ENCODE peak calls at places on chromosomes 3 and 15, in ten cellular contexts. E is uterus; U is breast epithelium; H is tibial nerve; P is Panc1; Y is left ventricle myocardium inferior; F is A673; K is spleen; B is mammary epithelial cell; D is CD8-positive, alpha-beta T cell. R is an unnamed sample. For H3K27me3 and H3K4me1, the result is how much of the 10 kb centered on the place peaks cover.

GRCh38 chr3:149954812-149955211 is 15.9 kb downstream of the PFN2 start:
- DNase-seq in D (no peak), H (no peak), K (no peak), E (no peak), F (peak), Y (no peak), U (no peak), B (no peak), P (no peak), R (no peak)

GRCh38 chr15:39797407-39797806 is 14.8 kb upstream of the FSIP1 start:
- DNase-seq in K (no peak), B (no peak), U (no peak), H (no peak), P (no peak), E (no peak), Y (no peak), F (no peak), D (no peak), R (no peak)

GRCh38 chr15:74122403-74123130 is 7.8 kb upstream of the ISLR2 start:
- DNase-seq in Y (no peak), K (peak), B (no peak), P (no peak), F (no peak), D (no peak), U (no peak), E (no peak), H (no peak), R (no peak)

GRCh38 chr15:89412906-89413411 is 78.3 kb upstream of the POLG start:
- DNase-seq in H (no peak), Y (no peak), E (no peak), P (no peak), K (no peak), U (no peak), D (no peak), B (no peak), F (no peak), R (no peak)

GRCh38 chr3:71868891-71869290 is 83.9 kb upstream of the PROK2 start:
- DNase-seq in B (no peak), H (no peak), F (peak), Y (no peak), U (no peak), P (no peak), D (no peak), E (no peak), K (no peak), R (no peak)

GRCh38 chr15:80967451-80967850 is 22.2 kb downstream of the MESD start:
- DNase-seq in B (no peak), H (no peak), F (no peak), Y (no peak), E (no peak), K (no peak), U (peak), D (no peak), P (no peak), R (no peak)

GRCh38 chr3:79490165-79491028 is 277.4 kb downstream of the ROBO1 start:
- DNase-seq in Y (peak), K (no peak), F (peak), U (peak), H (no peak), B (peak), D (no peak), P (no peak), E (no peak), R (peak)

GRCh38 chr3:135531996-135532395 is 433.5 kb upstream of the PPP2R3A start:
- DNase-seq in Y (no peak), H (no peak), U (no peak), F (no peak), P (no peak), B (no peak), K (no peak), E (no peak), D (no peak), R (no peak)

GRCh38 chr3:45687828-45688193 is 1.4 kb upstream of the SACM1L start:
- DNase-seq in E (no peak), F (no peak), P (no peak), H (no peak), U (no peak), D (no peak), Y (no peak), B (no peak), K (no peak), R (no peak)

GRCh38 chr15:31483924-31484368 is 157.3 kb downstream of the KLF13 start:
- DNase-seq in Y (no peak), K (peak), E (peak), F (no peak), H (no peak), B (no peak), P (no peak), U (peak), D (peak), R (no peak)

GRCh38 chr3:15724446-15724845 is 73.3 kb downstream of the ANKRD28 start:
- DNase-seq in Y (no peak), K (no peak), B (no peak), E (no peak), P (no peak), D (no peak), H (no peak), U (no peak), F (no peak), R (no peak)

GRCh38 chr3:189947948-189948723 is 172.6 kb downstream of the P3H2 start:
- DNase-seq in H (no peak), E (no peak), D (no peak), K (no peak), U (no peak), P (peak), Y (no peak), F (peak), B (peak), R (no peak)

GRCh38 chr3:44419923-44420650 is 57.4 kb downstream of the ZNF445 start:
- DNase-seq in H (no peak), E (no peak), U (no peak), F (no peak), B (no peak), K (no peak), P (no peak), Y (no peak), D (no peak), R (no peak)

GRCh38 chr3:192861972-192862371 is 55.7 kb downstream of the MB21D2 start:
- DNase-seq in F (no peak), E (no peak), B (no peak), K (no peak), U (no peak), P (no peak), H (no peak), D (no peak), Y (no peak), R (no peak)

GRCh38 chr3:173920386-173920785 is 522.8 kb downstream of the NLGN1 start:
- DNase-seq in Y (no peak), U (no peak), E (no peak), F (no peak), D (no peak), B (no peak), H (no peak), P (no peak), K (no peak), R (no peak)

GRCh38 chr3:50226888-50227389 is 9.1 kb upstream of the GNAI2 start:
- DNase-seq in K (no peak), B (peak), D (no peak), E (no peak), H (no peak), P (no peak), U (no peak), F (peak), Y (no peak), R (no peak)

GRCh38 chr3:179957264-179957845 is 79.4 kb downstream of the PEX5L start:
- DNase-seq in K (no peak), E (no peak), F (no peak), D (no peak), Y (no peak), P (no peak), B (no peak), H (no peak), U (no peak), R (no peak)

GRCh38 chr15:96415513-96416217 is 85.2 kb downstream of the NR2F2 start:
- DNase-seq in B (no peak), U (no peak), E (no peak), P (no peak), F (no peak), D (no peak), Y (no peak), K (no peak), H (no peak), R (no peak)
- H3K27me3 ChIP-seq in B (half or more), U (under half), E (under half), P (under half), F (under half), D (under half), Y (half or more), K (under half), H (under half), R (half or more)

GRCh38 chr3:57893156-57893555 is 115.1 kb upstream of the FLNB start:
- DNase-seq in F (no peak), E (no peak), Y (no peak), B (no peak), D (no peak), H (no peak), K (no peak), P (no peak), U (no peak), R (no peak)

GRCh38 chr3:57892423-57892822 is 115.8 kb upstream of the FLNB start:
- DNase-seq in Y (no peak), E (no peak), P (no peak), K (no peak), U (no peak), F (no peak), H (no peak), D (no peak), B (peak), R (no peak)

GRCh38 chr3:57893668-57894067 is 114.6 kb upstream of the FLNB start:
- DNase-seq in Y (no peak), H (no peak), F (no peak), K (no peak), E (no peak), B (no peak), U (no peak), D (no peak), P (no peak), R (no peak)

GRCh38 chr3:57890874-57891273 is 117.3 kb upstream of the FLNB start:
- DNase-seq in D (no peak), E (no peak), Y (no peak), F (no peak), K (no peak), U (no peak), B (no peak), H (no peak), P (no peak), R (no peak)

GRCh38 chr3:57889807-57890206 is 118.4 kb upstream of the FLNB start:
- DNase-seq in H (no peak), D (no peak), U (peak), F (no peak), P (no peak), Y (no peak), K (no peak), B (peak), E (peak), R (no peak)
- TF ChIP-seq CTCF in H (no peak), D (no peak), U (no peak), F (no peak), P (no peak), Y (no peak), K (no peak), B (no peak), E (no peak), R (no peak)

GRCh38 chr3:30618508-30618907 is 12.1 kb downstream of the TGFBR2 start:
- DNase-seq in P (no peak), B (no peak), K (no peak), U (no peak), F (no peak), Y (no peak), D (no peak), H (no peak), E (no peak), R (no peak)
- H3K4me1 ChIP-seq in P (under half), B (under half), K (half or more), U (under half), F (under half), Y (half or more), D (half or more), H (under half), E (under half), R (under half)

GRCh38 chr3:181727122-181728036 is 15.7 kb downstream of the SOX2 start:
- DNase-seq in F (no peak), K (no peak), H (no peak), Y (no peak), P (no peak), B (no peak), E (no peak), D (no peak), U (no peak), R (no peak)

GRCh38 chr3:181730364-181730763 is 18.6 kb downstream of the SOX2 start:
- DNase-seq in K (no peak), Y (no peak), D (no peak), B (no peak), H (no peak), P (no peak), F (peak), E (no peak), U (no peak), R (no peak)

GRCh38 chr3:181729071-181729915 is 17.6 kb downstream of the SOX2 start:
- DNase-seq in D (no peak), B (no peak), K (no peak), Y (no peak), F (no peak), H (no peak), P (no peak), E (no peak), U (no peak), R (no peak)

GRCh38 chr3:181726351-181727121 is 14.8 kb downstream of the SOX2 start:
- DNase-seq in Y (no peak), B (no peak), K (no peak), D (no peak), P (no peak), U (no peak), E (no peak), H (no peak), F (no peak), R (no peak)

GRCh38 chr3:181728470-181728869 is 16.7 kb downstream of the SOX2 start:
- DNase-seq in P (no peak), F (no peak), E (no peak), D (no peak), H (no peak), U (no peak), Y (no peak), B (no peak), K (no peak), R (no peak)
- H3K27me3 ChIP-seq in P (under half), F (under half), E (under half), D (under half), H (half or more), U (under half), Y (half or more), B (half or more), K (half or more), R (half or more)

GRCh38 chr3:187679638-187680396 is 9.6 kb upstream of the SST start:
- DNase-seq in K (peak), P (peak), D (peak), U (peak), F (peak), Y (peak), B (peak), H (peak), E (peak), R (peak)

GRCh38 chr3:187677604-187678003 is 7.4 kb upstream of the SST start:
- DNase-seq in F (no peak), B (no peak), K (no peak), P (no peak), U (no peak), D (no peak), H (no peak), Y (no peak), E (no peak), R (no peak)

GRCh38 chr3:187673012-187673411 is 2.8 kb upstream of the SST start:
- DNase-seq in K (no peak), F (no peak), B (peak), D (no peak), Y (no peak), U (no peak), E (no peak), P (no peak), H (no peak), R (no peak)

GRCh38 chr3:187684444-187684843 is 14.2 kb upstream of the SST start:
- DNase-seq in U (no peak), E (no peak), K (no peak), B (no peak), H (no peak), D (no peak), Y (no peak), F (no peak), P (no peak), R (no peak)

GRCh38 chr3:187678869-187679268 is 8.7 kb upstream of the SST start:
- DNase-seq in Y (no peak), K (no peak), D (no peak), H (no peak), U (no peak), B (peak), F (peak), P (peak), E (no peak), R (no peak)
- TF ChIP-seq CTCF in Y (peak), K (no peak), D (no peak), H (peak), U (peak), B (peak), F (peak), P (no peak), E (peak), R (peak)